ENCODE peak calls at places on chromosomes 1 and 21, in ten cellular contexts. C is thoracic aorta; Z is NCI-H1105; V is left cardiac atrium; E is NCI-H2171; Y is A172; H is Caki2; T is HEK293T; B is activated naive CD8-positive, alpha-beta T cell treated with anti-CD3 and anti-CD28 coated beads for 36 hours; S is CD4-positive, alpha-beta T cell. J is an unnamed sample.
A peak's percentile ranks its signal among the peaks of the same experiment; 100 is the strongest.

GRCh38 chr1:67005068-67005467 is 48.9 kb downstream of the SLC35D1 start:
- DNase-seq in C (no peak), Z (no peak), V (no peak), E (no peak), Y (no peak), H (no peak), T (no peak), B (no peak), S (no peak), J (no peak)

GRCh38 chr1:203926025-203926540 is 64.7 kb downstream of the SNRPE start:
- DNase-seq in C (no peak), Z (no peak), V (no peak), E (no peak), Y (peak; percentile 49), H (no peak), T (no peak), B (no peak), S (no peak), J (no peak)

GRCh38 chr1:236139495-236139894 is 2.8 kb upstream of the GPR137B start:
- DNase-seq in C (no peak), Z (no peak), V (no peak), E (no peak), Y (no peak), H (no peak), T (no peak), B (no peak), S (no peak), J (no peak)

GRCh38 chr1:178933709-178934573 is 63.1 kb upstream of the ANGPTL1 start:
- DNase-seq in C (no peak), Z (no peak), V (no peak), E (no peak), Y (no peak), H (no peak), T (no peak), B (no peak), S (no peak), J (no peak)

GRCh38 chr1:21244986-21245687 is 45.1 kb downstream of the ECE1 start:
- DNase-seq in C (no peak), Z (no peak), V (no peak), E (no peak), Y (no peak), H (no peak), T (peak; percentile 47), B (no peak), S (no peak), J (no peak)

GRCh38 chr1:50098490-50099109 is 10.1 kb upstream of the ELAVL4 start:
- DNase-seq in C (no peak), Z (no peak), V (no peak), E (no peak), Y (no peak), H (no peak), T (no peak), B (no peak), S (no peak), J (no peak)

GRCh38 chr1:150995896-150996295 is 10.8 kb downstream of the MINDY1 start:
- DNase-seq in C (no peak), Z (no peak), V (peak; percentile 37), E (no peak), Y (no peak), H (no peak), T (no peak), B (no peak), S (no peak), J (no peak)

GRCh38 chr1:244664353-244664752 is 11.4 kb downstream of the DESI2 start:
- DNase-seq in C (no peak), Z (no peak), V (no peak), E (no peak), Y (no peak), H (no peak), T (no peak), B (no peak), S (no peak), J (no peak)

GRCh38 chr1:5579966-5580365 is 412.3 kb downstream of the NPHP4 start:
- DNase-seq in C (no peak), Z (no peak), V (no peak), E (no peak), Y (no peak), H (no peak), T (no peak), B (no peak), S (no peak), J (no peak)

GRCh38 chr1:245348626-245349025 is 193.8 kb downstream of the KIF26B start:
- DNase-seq in C (no peak), Z (no peak), V (no peak), E (no peak), Y (no peak), H (no peak), T (no peak), B (no peak), S (no peak), J (no peak)

GRCh38 chr1:198986442-198986841 is 347.6 kb downstream of the PTPRC start:
- DNase-seq in C (no peak), Z (no peak), V (no peak), E (no peak), Y (no peak), H (no peak), T (no peak), B (no peak), S (no peak), J (no peak)

GRCh38 chr1:4969556-4970129 is 315.2 kb downstream of the AJAP1 start:
- DNase-seq in C (no peak), Z (no peak), V (no peak), E (no peak), Y (no peak), H (no peak), T (no peak), B (no peak), S (no peak), J (no peak)

GRCh38 chr1:166972193-166972592 is 3.1 kb downstream of the ILDR2 start:
- DNase-seq in C (no peak), Z (peak; percentile 11), V (no peak), E (no peak), Y (no peak), H (no peak), T (no peak), B (no peak), S (no peak), J (no peak)

GRCh38 chr1:28451011-28451410 is 54.8 kb upstream of the RCC1 start:
- DNase-seq in C (no peak), Z (no peak), V (no peak), E (no peak), Y (no peak), H (no peak), T (no peak), B (no peak), S (no peak), J (no peak)

GRCh38 chr1:36224537-36225297 is 474 bp downstream of the THRAP3 start:
- DNase-seq in C (peak; percentile 70), Z (peak; percentile 77), V (peak; percentile 86), E (peak; percentile 65), Y (peak; percentile 76), H (no peak), T (peak; percentile 78), B (no peak), S (no peak), J (peak; percentile 75)

GRCh38 chr1:6638226-6638625 is 13.6 kb downstream of the THAP3 start:
- DNase-seq in C (peak; percentile 86), Z (no peak), V (peak; percentile 88), E (no peak), Y (no peak), H (no peak), T (no peak), B (no peak), S (no peak), J (no peak)

GRCh38 chr1:204975568-204976235 is 67.3 kb upstream of the CNTN2 start:
- DNase-seq in C (no peak), Z (no peak), V (peak; percentile 48), E (peak; percentile 32), Y (peak; percentile 41), H (peak; percentile 45), T (peak; percentile 86), B (peak; percentile 47), S (peak; percentile 40), J (peak; percentile 60)

GRCh38 chr1:65469889-65470340 is 49.4 kb downstream of the LEPR start:
- DNase-seq in C (no peak), Z (peak; percentile 20), V (no peak), E (no peak), Y (no peak), H (no peak), T (peak; percentile 53), B (no peak), S (no peak), J (no peak)

GRCh38 chr1:195462646-195463045 is 1145.6 kb downstream of the KCNT2 start:
- DNase-seq in C (no peak), Z (no peak), V (no peak), E (no peak), Y (no peak), H (no peak), T (no peak), B (no peak), S (no peak), J (no peak)

GRCh38 chr21:46459356-46460112 is 843 bp downstream of the DIP2A start:
- DNase-seq in C (no peak), Z (no peak), V (peak; percentile 67), E (no peak), Y (no peak), H (no peak), T (no peak), B (no peak), S (peak; percentile 4), J (no peak)

GRCh38 chr21:44498280-44498964 is 41.6 kb downstream of the KRTAP10-1 start:
- DNase-seq in C (no peak), Z (no peak), V (no peak), E (no peak), Y (no peak), H (no peak), T (no peak), B (no peak), S (no peak), J (no peak)